ENCODE peak calls at places on chromosomes 6 and 20, in six cellular contexts. One of them, this sample, is unnamed.

GRCh38 chr20:2756056-2756611 is 44.3 kb downstream of the CPXM1 start:
- DNase-seq in PC-3: peak
- DNase-seq in upper lobe of left lung: no peak
- DNase-seq in A549: peak
- DNase-seq in body of pancreas: no peak
- DNase-seq in bronchial epithelial cell: no peak
- DNase-seq in this sample: peak

GRCh38 chr6:166258854-166259276 is 49.3 kb downstream of the PRR18 start:
- DNase-seq in PC-3: peak
- DNase-seq in upper lobe of left lung: peak
- DNase-seq in A549: no peak
- DNase-seq in body of pancreas: no peak
- DNase-seq in bronchial epithelial cell: no peak
- DNase-seq in this sample: no peak

GRCh38 chr6:30727920-30728605 is 7.9 kb downstream of the TUBB start:
- DNase-seq in PC-3: peak
- DNase-seq in upper lobe of left lung: no peak
- DNase-seq in A549: peak
- DNase-seq in body of pancreas: no peak
- DNase-seq in bronchial epithelial cell: no peak
- DNase-seq in this sample: peak

GRCh38 chr20:3671986-3672863 is 9.0 kb upstream of the GFRA4 start:
- DNase-seq in PC-3: no peak
- DNase-seq in upper lobe of left lung: no peak
- DNase-seq in A549: no peak
- DNase-seq in body of pancreas: no peak
- DNase-seq in bronchial epithelial cell: no peak
- DNase-seq in this sample: no peak

GRCh38 chr6:169979873-169980440 is 228.5 kb downstream of the ERMARD start:
- DNase-seq in PC-3: no peak
- DNase-seq in upper lobe of left lung: no peak
- DNase-seq in A549: no peak
- DNase-seq in body of pancreas: no peak
- DNase-seq in bronchial epithelial cell: no peak
- DNase-seq in this sample: no peak

GRCh38 chr6:30206799-30207618 is 6.2 kb downstream of the TRIM26 start:
- DNase-seq in PC-3: no peak
- DNase-seq in upper lobe of left lung: peak
- DNase-seq in A549: peak
- DNase-seq in body of pancreas: peak
- DNase-seq in bronchial epithelial cell: peak
- DNase-seq in this sample: peak

GRCh38 chr6:166419268-166419667 is 36.5 kb upstream of the MPC1 start:
- DNase-seq in PC-3: peak
- DNase-seq in upper lobe of left lung: no peak
- DNase-seq in A549: no peak
- DNase-seq in body of pancreas: no peak
- DNase-seq in bronchial epithelial cell: peak
- DNase-seq in this sample: no peak

GRCh38 chr20:2065111-2065510 is 36.5 kb upstream of the STK35 start:
- DNase-seq in PC-3: no peak
- DNase-seq in upper lobe of left lung: no peak
- DNase-seq in A549: no peak
- DNase-seq in body of pancreas: no peak
- DNase-seq in bronchial epithelial cell: peak
- DNase-seq in this sample: no peak

GRCh38 chr20:33415948-33416347 is 14.6 kb upstream of the CDK5RAP1 start:
- DNase-seq in PC-3: peak
- DNase-seq in upper lobe of left lung: no peak
- DNase-seq in A549: peak
- DNase-seq in body of pancreas: no peak
- DNase-seq in bronchial epithelial cell: peak
- DNase-seq in this sample: peak

GRCh38 chr20:3590164-3590563 is 73.0 kb downstream of the GFRA4 start:
- DNase-seq in PC-3: no peak
- DNase-seq in upper lobe of left lung: no peak
- DNase-seq in A549: no peak
- DNase-seq in body of pancreas: no peak
- DNase-seq in bronchial epithelial cell: no peak
- DNase-seq in this sample: no peak

GRCh38 chr20:7924692-7925091 is 15.6 kb downstream of the HAO1 start:
- DNase-seq in PC-3: peak
- DNase-seq in upper lobe of left lung: no peak
- DNase-seq in A549: no peak
- DNase-seq in body of pancreas: no peak
- DNase-seq in bronchial epithelial cell: peak
- DNase-seq in this sample: peak

GRCh38 chr20:35344354-35344837 is 52.2 kb upstream of the FAM83C start:
- DNase-seq in PC-3: peak
- DNase-seq in upper lobe of left lung: peak
- DNase-seq in A549: peak
- DNase-seq in body of pancreas: no peak
- DNase-seq in bronchial epithelial cell: peak
- DNase-seq in this sample: peak

GRCh38 chr20:25297141-25297905 is 49.4 kb downstream of the PYGB start:
- DNase-seq in PC-3: no peak
- DNase-seq in upper lobe of left lung: no peak
- DNase-seq in A549: no peak
- DNase-seq in body of pancreas: no peak
- DNase-seq in bronchial epithelial cell: no peak
- DNase-seq in this sample: no peak

GRCh38 chr20:44251284-44251683 is 4.2 kb downstream of the GDAP1L1 start:
- DNase-seq in PC-3: no peak
- DNase-seq in upper lobe of left lung: no peak
- DNase-seq in A549: no peak
- DNase-seq in body of pancreas: no peak
- DNase-seq in bronchial epithelial cell: no peak
- DNase-seq in this sample: no peak

GRCh38 chr20:44254073-44254472 is 7.0 kb downstream of the GDAP1L1 start:
- DNase-seq in PC-3: no peak
- DNase-seq in upper lobe of left lung: no peak
- DNase-seq in A549: no peak
- DNase-seq in body of pancreas: no peak
- DNase-seq in bronchial epithelial cell: no peak
- DNase-seq in this sample: no peak

GRCh38 chr20:44256961-44257360 is 9.9 kb downstream of the GDAP1L1 start:
- DNase-seq in PC-3: no peak
- DNase-seq in upper lobe of left lung: no peak
- DNase-seq in A549: no peak
- DNase-seq in body of pancreas: no peak
- DNase-seq in bronchial epithelial cell: no peak
- DNase-seq in this sample: no peak

GRCh38 chr20:44255942-44256341 is 8.8 kb downstream of the GDAP1L1 start:
- DNase-seq in PC-3: no peak
- DNase-seq in upper lobe of left lung: no peak
- DNase-seq in A549: no peak
- DNase-seq in body of pancreas: no peak
- DNase-seq in bronchial epithelial cell: no peak
- DNase-seq in this sample: no peak

GRCh38 chr20:44253528-44253927 is 6.4 kb downstream of the GDAP1L1 start:
- DNase-seq in PC-3: no peak
- DNase-seq in upper lobe of left lung: no peak
- DNase-seq in A549: peak
- DNase-seq in body of pancreas: no peak
- DNase-seq in bronchial epithelial cell: no peak
- DNase-seq in this sample: no peak
- TF ChIP-seq CTCF in PC-3: peak
- TF ChIP-seq CTCF in upper lobe of left lung: no peak
- TF ChIP-seq CTCF in A549: no peak
- TF ChIP-seq CTCF in body of pancreas: no peak
- TF ChIP-seq CTCF in bronchial epithelial cell: no peak
- TF ChIP-seq CTCF in this sample: peak

DNA sequence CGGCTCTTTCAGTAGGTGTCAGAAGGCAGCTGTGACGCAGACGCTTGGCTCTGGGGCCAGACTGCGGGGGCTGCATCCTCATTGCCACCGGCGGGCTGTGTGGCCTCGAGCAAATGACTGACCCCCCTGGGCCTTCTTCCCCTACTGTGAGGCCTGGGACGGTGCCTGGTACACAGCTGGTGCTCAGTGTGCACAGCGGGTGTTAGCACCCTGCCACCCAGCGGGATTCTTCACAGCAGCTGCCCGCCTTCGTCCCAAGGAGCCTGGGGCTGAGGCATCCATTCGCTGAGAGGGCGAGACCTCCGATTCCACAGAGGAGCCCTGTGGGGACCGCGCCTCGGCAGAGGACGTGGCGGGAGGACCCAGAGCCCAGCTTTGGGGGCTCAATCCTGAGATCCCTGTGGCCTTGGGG is 10.6 kb downstream of the SLCO4A1 start:
- DNase-seq in PC-3: no peak
- DNase-seq in upper lobe of left lung: no peak
- DNase-seq in A549: no peak
- DNase-seq in body of pancreas: no peak
- DNase-seq in bronchial epithelial cell: no peak
- DNase-seq in this sample: no peak
- H3K4me3 ChIP-seq in PC-3: peak
- H3K4me3 ChIP-seq in upper lobe of left lung: peak
- H3K4me3 ChIP-seq in A549: no peak
- H3K4me3 ChIP-seq in body of pancreas: no peak
- H3K4me3 ChIP-seq in bronchial epithelial cell: no peak
- H3K4me3 ChIP-seq in this sample: no peak

GRCh38 chr6:143510991-143511891 is at the start of gene FUCA2:
- DNase-seq in PC-3: peak
- DNase-seq in upper lobe of left lung: peak
- DNase-seq in A549: peak
- DNase-seq in body of pancreas: peak
- DNase-seq in bronchial epithelial cell: peak
- DNase-seq in this sample: peak
- TF ChIP-seq CTCF in PC-3: no peak
- TF ChIP-seq CTCF in upper lobe of left lung: no peak
- TF ChIP-seq CTCF in A549: no peak
- TF ChIP-seq CTCF in body of pancreas: no peak
- TF ChIP-seq CTCF in bronchial epithelial cell: no peak
- TF ChIP-seq CTCF in this sample: no peak

DNA sequence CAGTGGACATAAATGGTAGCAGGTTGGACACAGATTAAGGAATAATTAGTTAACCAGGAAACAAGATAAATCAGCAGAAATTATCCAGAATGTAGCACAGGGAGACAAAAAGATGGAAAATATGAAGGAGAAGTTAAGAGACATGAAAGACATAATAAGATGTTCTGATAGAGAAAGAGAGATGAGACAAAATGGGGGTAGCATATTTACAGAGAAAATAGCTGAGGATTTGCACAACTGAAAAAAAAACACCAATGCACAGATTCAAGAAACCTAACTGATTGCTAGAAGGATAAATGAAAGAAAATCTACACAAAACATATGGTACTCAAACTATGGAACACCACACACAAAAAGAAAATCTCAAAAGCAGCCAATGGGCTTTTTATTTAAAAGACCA is 34.6 kb upstream of the TBC1D22B start:
- DNase-seq in PC-3: no peak
- DNase-seq in upper lobe of left lung: no peak
- DNase-seq in A549: no peak
- DNase-seq in body of pancreas: no peak
- DNase-seq in bronchial epithelial cell: no peak
- DNase-seq in this sample: no peak
- H3K4me3 ChIP-seq in PC-3: peak
- H3K4me3 ChIP-seq in upper lobe of left lung: peak
- H3K4me3 ChIP-seq in A549: peak
- H3K4me3 ChIP-seq in body of pancreas: no peak
- H3K4me3 ChIP-seq in bronchial epithelial cell: peak
- H3K4me3 ChIP-seq in this sample: peak

DNA sequence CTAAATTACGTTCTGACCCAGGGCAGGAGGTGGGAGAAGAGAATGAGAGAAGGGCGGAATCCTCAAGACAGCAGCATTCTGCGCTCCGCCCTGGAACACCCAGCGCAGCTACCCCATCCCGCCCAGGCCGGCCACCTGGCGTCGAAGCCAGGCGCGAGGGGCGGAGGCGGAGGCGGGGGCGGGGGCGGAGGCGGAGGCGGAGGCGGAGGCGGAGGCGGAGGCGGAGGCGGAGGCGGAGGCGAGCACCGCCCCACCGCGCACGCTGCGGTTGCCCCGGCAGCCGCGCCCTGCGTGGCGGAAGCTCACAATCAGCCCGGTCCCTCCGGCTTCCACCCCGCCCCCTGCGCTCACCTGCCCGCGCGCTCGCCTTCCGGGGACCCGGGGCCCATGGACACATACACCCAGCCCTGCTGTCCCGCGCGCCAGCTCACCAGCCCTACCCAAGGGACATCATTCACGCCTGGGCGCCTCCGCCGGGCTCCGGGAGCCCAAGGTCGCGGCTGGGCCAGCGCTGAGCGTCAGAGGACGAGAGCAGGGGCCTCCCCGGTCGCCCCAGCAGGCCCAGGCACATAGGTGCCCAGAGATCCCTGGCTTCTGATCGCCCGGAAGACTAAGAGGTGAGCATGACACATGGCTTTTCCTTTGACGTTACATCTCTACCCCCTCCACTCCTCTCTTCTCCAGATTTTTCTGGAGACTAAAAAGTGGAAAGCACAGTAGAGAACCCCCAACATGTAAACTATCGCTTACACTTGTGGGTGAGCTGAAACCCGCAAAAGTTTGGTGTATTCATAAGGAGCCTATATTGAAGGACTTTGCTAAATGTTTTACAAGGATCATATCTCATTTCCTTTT is at the start of gene ANKEF1:
- DNase-seq in PC-3: peak
- DNase-seq in upper lobe of left lung: peak
- DNase-seq in A549: peak
- DNase-seq in body of pancreas: peak
- DNase-seq in bronchial epithelial cell: peak
- DNase-seq in this sample: peak
- TF ChIP-seq CTCF in PC-3: no peak
- TF ChIP-seq CTCF in upper lobe of left lung: no peak
- TF ChIP-seq CTCF in A549: no peak
- TF ChIP-seq CTCF in body of pancreas: no peak
- TF ChIP-seq CTCF in bronchial epithelial cell: no peak
- TF ChIP-seq CTCF in this sample: no peak

GRCh38 chr6:28140616-28141015 is 1.1 kb upstream of the ZKSCAN8 start:
- DNase-seq in PC-3: no peak
- DNase-seq in upper lobe of left lung: no peak
- DNase-seq in A549: no peak
- DNase-seq in body of pancreas: no peak
- DNase-seq in bronchial epithelial cell: no peak
- DNase-seq in this sample: no peak

GRCh38 chr6:28137458-28138020 is 4.1 kb upstream of the ZKSCAN8 start:
- DNase-seq in PC-3: no peak
- DNase-seq in upper lobe of left lung: no peak
- DNase-seq in A549: no peak
- DNase-seq in body of pancreas: no peak
- DNase-seq in bronchial epithelial cell: peak
- DNase-seq in this sample: peak

GRCh38 chr6:28142446-28142845 is 763 bp downstream of the ZKSCAN8 start:
- DNase-seq in PC-3: peak
- DNase-seq in upper lobe of left lung: no peak
- DNase-seq in A549: no peak
- DNase-seq in body of pancreas: no peak
- DNase-seq in bronchial epithelial cell: peak
- DNase-seq in this sample: no peak

GRCh38 chr6:28139860-28140500 is 1.7 kb upstream of the ZKSCAN8 start:
- DNase-seq in PC-3: no peak
- DNase-seq in upper lobe of left lung: no peak
- DNase-seq in A549: no peak
- DNase-seq in body of pancreas: no peak
- DNase-seq in bronchial epithelial cell: no peak
- DNase-seq in this sample: no peak

GRCh38 chr6:28141500-28142329 is at the start of gene ZKSCAN8:
- DNase-seq in PC-3: peak
- DNase-seq in upper lobe of left lung: peak
- DNase-seq in A549: peak
- DNase-seq in body of pancreas: peak
- DNase-seq in bronchial epithelial cell: peak
- DNase-seq in this sample: peak
- H3K4me3 ChIP-seq in PC-3: peak
- H3K4me3 ChIP-seq in upper lobe of left lung: peak
- H3K4me3 ChIP-seq in A549: peak
- H3K4me3 ChIP-seq in body of pancreas: peak
- H3K4me3 ChIP-seq in bronchial epithelial cell: peak
- H3K4me3 ChIP-seq in this sample: peak